ENCODE peak calls at places on chromosome 6, in nine cellular contexts. One of them, this sample, is unnamed.

GRCh38 chr6:133549252-133549925 is 308.2 kb downstream of the EYA4 start:
- DNase-seq in NCI-H510A treated with DMSO at 0.1 percent for 48 hours: no peak
- DNase-seq in GM03348: no peak
- DNase-seq in activated CD4-positive, alpha-beta T cell treated with anti-CD3 and anti-CD28 coated beads, Interleukin-2, amount 50 U/mL, for 4 hours: no peak
- DNase-seq in brain microvascular endothelial cell: no peak
- DNase-seq in colonic mucosa: no peak
- DNase-seq in GM10248: no peak
- DNase-seq in SJCRH30: peak
- DNase-seq in heart right ventricle: no peak
- DNase-seq in this sample: no peak

GRCh38 chr6:123904228-123904627 is 100.6 kb downstream of the NKAIN2 start:
- DNase-seq in NCI-H510A treated with DMSO at 0.1 percent for 48 hours: no peak
- DNase-seq in GM03348: no peak
- DNase-seq in activated CD4-positive, alpha-beta T cell treated with anti-CD3 and anti-CD28 coated beads, Interleukin-2, amount 50 U/mL, for 4 hours: no peak
- DNase-seq in brain microvascular endothelial cell: no peak
- DNase-seq in colonic mucosa: no peak
- DNase-seq in GM10248: no peak
- DNase-seq in SJCRH30: no peak
- DNase-seq in heart right ventricle: no peak
- DNase-seq in this sample: no peak

GRCh38 chr6:68677119-68677518 is 42.0 kb downstream of the ADGRB3 start:
- DNase-seq in NCI-H510A treated with DMSO at 0.1 percent for 48 hours: no peak
- DNase-seq in GM03348: no peak
- DNase-seq in activated CD4-positive, alpha-beta T cell treated with anti-CD3 and anti-CD28 coated beads, Interleukin-2, amount 50 U/mL, for 4 hours: no peak
- DNase-seq in brain microvascular endothelial cell: no peak
- DNase-seq in colonic mucosa: no peak
- DNase-seq in GM10248: no peak
- DNase-seq in SJCRH30: no peak
- DNase-seq in heart right ventricle: no peak
- DNase-seq in this sample: no peak

GRCh38 chr6:7467007-7467897 is 74.2 kb upstream of the DSP start:
- DNase-seq in NCI-H510A treated with DMSO at 0.1 percent for 48 hours: no peak
- DNase-seq in GM03348: no peak
- DNase-seq in activated CD4-positive, alpha-beta T cell treated with anti-CD3 and anti-CD28 coated beads, Interleukin-2, amount 50 U/mL, for 4 hours: no peak
- DNase-seq in brain microvascular endothelial cell: peak
- DNase-seq in colonic mucosa: peak
- DNase-seq in GM10248: no peak
- DNase-seq in SJCRH30: no peak
- DNase-seq in heart right ventricle: peak
- DNase-seq in this sample: no peak

GRCh38 chr6:8219352-8219943 is 117.1 kb upstream of the EEF1E1 start:
- DNase-seq in NCI-H510A treated with DMSO at 0.1 percent for 48 hours: peak
- DNase-seq in GM03348: peak
- DNase-seq in activated CD4-positive, alpha-beta T cell treated with anti-CD3 and anti-CD28 coated beads, Interleukin-2, amount 50 U/mL, for 4 hours: peak
- DNase-seq in brain microvascular endothelial cell: peak
- DNase-seq in colonic mucosa: peak
- DNase-seq in GM10248: peak
- DNase-seq in SJCRH30: peak
- DNase-seq in heart right ventricle: peak
- DNase-seq in this sample: no peak

GRCh38 chr6:24431045-24431451 is 28.3 kb downstream of the MRS2 start:
- DNase-seq in NCI-H510A treated with DMSO at 0.1 percent for 48 hours: peak
- DNase-seq in GM03348: peak
- DNase-seq in activated CD4-positive, alpha-beta T cell treated with anti-CD3 and anti-CD28 coated beads, Interleukin-2, amount 50 U/mL, for 4 hours: no peak
- DNase-seq in brain microvascular endothelial cell: peak
- DNase-seq in colonic mucosa: peak
- DNase-seq in GM10248: peak
- DNase-seq in SJCRH30: peak
- DNase-seq in heart right ventricle: peak
- DNase-seq in this sample: peak

GRCh38 chr6:117951783-117952182 is 44.7 kb downstream of the SLC35F1 start:
- DNase-seq in NCI-H510A treated with DMSO at 0.1 percent for 48 hours: no peak
- DNase-seq in GM03348: no peak
- DNase-seq in activated CD4-positive, alpha-beta T cell treated with anti-CD3 and anti-CD28 coated beads, Interleukin-2, amount 50 U/mL, for 4 hours: no peak
- DNase-seq in brain microvascular endothelial cell: no peak
- DNase-seq in colonic mucosa: no peak
- DNase-seq in GM10248: no peak
- DNase-seq in SJCRH30: no peak
- DNase-seq in heart right ventricle: no peak
- DNase-seq in this sample: no peak

GRCh38 chr6:121848523-121849255 is 413.2 kb downstream of the GJA1 start:
- DNase-seq in NCI-H510A treated with DMSO at 0.1 percent for 48 hours: no peak
- DNase-seq in GM03348: peak
- DNase-seq in activated CD4-positive, alpha-beta T cell treated with anti-CD3 and anti-CD28 coated beads, Interleukin-2, amount 50 U/mL, for 4 hours: no peak
- DNase-seq in brain microvascular endothelial cell: no peak
- DNase-seq in colonic mucosa: no peak
- DNase-seq in GM10248: no peak
- DNase-seq in SJCRH30: no peak
- DNase-seq in heart right ventricle: no peak
- DNase-seq in this sample: no peak

GRCh38 chr6:34334796-34335416 is 57.6 kb downstream of the NUDT3 start:
- DNase-seq in NCI-H510A treated with DMSO at 0.1 percent for 48 hours: no peak
- DNase-seq in GM03348: no peak
- DNase-seq in activated CD4-positive, alpha-beta T cell treated with anti-CD3 and anti-CD28 coated beads, Interleukin-2, amount 50 U/mL, for 4 hours: no peak
- DNase-seq in brain microvascular endothelial cell: peak
- DNase-seq in colonic mucosa: no peak
- DNase-seq in GM10248: no peak
- DNase-seq in SJCRH30: no peak
- DNase-seq in heart right ventricle: no peak
- DNase-seq in this sample: no peak

GRCh38 chr6:170030284-170031095 is 260.4 kb downstream of the DLL1 start:
- DNase-seq in NCI-H510A treated with DMSO at 0.1 percent for 48 hours: no peak
- DNase-seq in GM03348: no peak
- DNase-seq in activated CD4-positive, alpha-beta T cell treated with anti-CD3 and anti-CD28 coated beads, Interleukin-2, amount 50 U/mL, for 4 hours: no peak
- DNase-seq in brain microvascular endothelial cell: no peak
- DNase-seq in colonic mucosa: no peak
- DNase-seq in GM10248: no peak
- DNase-seq in SJCRH30: no peak
- DNase-seq in heart right ventricle: no peak
- DNase-seq in this sample: no peak

GRCh38 chr6:19554356-19555225 is 282.6 kb upstream of the ID4 start:
- DNase-seq in NCI-H510A treated with DMSO at 0.1 percent for 48 hours: no peak
- DNase-seq in GM03348: no peak
- DNase-seq in activated CD4-positive, alpha-beta T cell treated with anti-CD3 and anti-CD28 coated beads, Interleukin-2, amount 50 U/mL, for 4 hours: no peak
- DNase-seq in brain microvascular endothelial cell: no peak
- DNase-seq in colonic mucosa: no peak
- DNase-seq in GM10248: no peak
- DNase-seq in SJCRH30: peak
- DNase-seq in heart right ventricle: no peak
- DNase-seq in this sample: no peak

GRCh38 chr6:37698264-37699137 is 818 bp upstream of the MDGA1 start:
- DNase-seq in NCI-H510A treated with DMSO at 0.1 percent for 48 hours: peak
- DNase-seq in GM03348: peak
- DNase-seq in activated CD4-positive, alpha-beta T cell treated with anti-CD3 and anti-CD28 coated beads, Interleukin-2, amount 50 U/mL, for 4 hours: peak
- DNase-seq in brain microvascular endothelial cell: no peak
- DNase-seq in colonic mucosa: peak
- DNase-seq in GM10248: peak
- DNase-seq in SJCRH30: peak
- DNase-seq in heart right ventricle: peak
- DNase-seq in this sample: peak

GRCh38 chr6:3409699-3410384 is 47.0 kb downstream of the SLC22A23 start:
- DNase-seq in NCI-H510A treated with DMSO at 0.1 percent for 48 hours: peak
- DNase-seq in GM03348: no peak
- DNase-seq in activated CD4-positive, alpha-beta T cell treated with anti-CD3 and anti-CD28 coated beads, Interleukin-2, amount 50 U/mL, for 4 hours: no peak
- DNase-seq in brain microvascular endothelial cell: no peak
- DNase-seq in colonic mucosa: peak
- DNase-seq in GM10248: no peak
- DNase-seq in SJCRH30: no peak
- DNase-seq in heart right ventricle: no peak
- DNase-seq in this sample: no peak

This sample was measured in naive thymus-derived CD4-positive, alpha-beta T cell.